ENCODE peak calls at places on chromosomes 16 and 17, in nine cellular contexts. W is heart left ventricle, Z is A549, B is AG04450, T is heart right ventricle, A is IMR-90, J is fibroblast of lung, V is NB4, F is breast epithelium. P is an unnamed sample.

GRCh38 chr17:57708401-57708800 is 36.7 kb downstream of the CCDC182 start:
- DNase-seq in W (no peak), Z (no peak), B (no peak), T (no peak), A (no peak), J (no peak), V (peak; percentile 64), F (no peak), P (no peak)

GRCh38 chr17:17063546-17064122 is 21.4 kb downstream of the MPRIP start:
- DNase-seq in W (peak; percentile 80), Z (no peak), B (no peak), T (peak; percentile 64), A (no peak), J (no peak), V (no peak), F (peak; percentile 53), P (no peak)

GRCh38 chr17:12022310-12022709 is 1.6 kb downstream of the MAP2K4 start:
- DNase-seq in W (no peak), Z (no peak), B (no peak), T (no peak), A (no peak), J (no peak), V (no peak), F (no peak), P (no peak)

GRCh38 chr17:77323413-77324171 is 182.8 kb downstream of the SEC14L1 start:
- DNase-seq in W (peak; percentile 75), Z (peak; percentile 77), B (no peak), T (peak; percentile 61), A (peak; percentile 52), J (peak; percentile 62), V (peak; percentile 49), F (peak; percentile 26), P (peak; percentile 57)

GRCh38 chr16:23952128-23953041 is 116.6 kb downstream of the PRKCB start:
- DNase-seq in W (no peak), Z (no peak), B (no peak), T (no peak), A (peak; percentile 21), J (peak; percentile 18), V (peak; percentile 91), F (no peak), P (no peak)

GRCh38 chr16:10206865-10207264 is 24.6 kb upstream of the GRIN2A start:
- DNase-seq in W (no peak), Z (no peak), B (no peak), T (no peak), A (no peak), J (no peak), V (no peak), F (no peak), P (no peak)

GRCh38 chr16:88379694-88380040 is 3.1 kb upstream of the ZNF469 start:
- DNase-seq in W (peak; percentile 28), Z (no peak), B (no peak), T (no peak), A (no peak), J (no peak), V (no peak), F (no peak), P (no peak)

GRCh38 chr16:66548868-66549267 is 1.1 kb downstream of the TK2 start:
- DNase-seq in W (no peak), Z (no peak), B (no peak), T (no peak), A (no peak), J (no peak), V (no peak), F (no peak), P (no peak)

GRCh38 chr17:17971431-17972125 is 622 bp downstream of the TOM1L2 start:
- DNase-seq in W (peak; percentile 77), Z (peak; percentile 25), B (no peak), T (peak; percentile 60), A (no peak), J (peak; percentile 47), V (no peak), F (peak; percentile 35), P (peak; percentile 46)

DNA sequence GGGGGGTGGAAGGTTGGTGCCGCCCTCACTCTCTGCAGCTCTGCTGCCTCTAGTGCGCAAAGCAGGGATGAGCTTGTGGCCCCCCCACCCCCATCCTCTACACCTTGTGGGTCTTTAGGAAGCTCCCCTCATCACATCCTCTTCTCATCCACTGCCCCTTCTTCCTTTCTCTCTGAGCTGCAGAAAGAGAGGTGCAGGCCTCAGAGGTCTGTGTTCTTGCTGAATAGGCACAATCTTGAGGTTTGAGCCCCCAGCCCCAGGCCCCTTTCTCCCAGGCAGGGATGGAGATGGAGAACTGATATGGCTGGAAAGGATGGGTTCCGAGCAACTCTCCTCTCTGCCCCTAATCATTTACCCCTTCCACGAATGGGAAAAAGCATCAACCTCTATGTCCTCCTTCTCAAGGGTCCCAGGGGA is 2.6 kb downstream of the CACNA1G start:
- DNase-seq in W (no peak), Z (no peak), B (no peak), T (no peak), A (no peak), J (no peak), V (no peak), F (no peak), P (no peak)
- TF ChIP-seq CTCF in W (no peak), Z (no peak), B (no peak), T (no peak), A (no peak), J (no peak), V (peak; percentile 4), F (no peak), P (no peak)

GRCh38 chr17:79793924-79794304 is 3.0 kb downstream of the CBX8 start:
- DNase-seq in W (peak; percentile 28), Z (peak; percentile 98), B (peak; percentile 42), T (no peak), A (no peak), J (peak; percentile 52), V (no peak), F (no peak), P (peak; percentile 72)
- H3K4me3 ChIP-seq in W (no peak overlapping the region), Z (peak overlapping the region; percentile 56), B (peak overlapping the region; percentile 59), T (no peak overlapping the region), A (peak overlapping the region; percentile 40), J (no peak overlapping the region), V (no peak overlapping the region), F (no peak overlapping the region), P (peak overlapping the region; percentile 55)

GRCh38 chr17:2869604-2870003 is 73.4 kb downstream of the RAP1GAP2 start:
- DNase-seq in W (no peak), Z (no peak), B (no peak), T (no peak), A (no peak), J (no peak), V (no peak), F (no peak), P (no peak)
- TF ChIP-seq CTCF in W (no peak), Z (no peak), B (no peak), T (no peak), A (no peak), J (no peak), V (no peak), F (no peak), P (no peak)

GRCh38 chr17:43645450-43645764 is 16.3 kb downstream of the MEOX1 start:
- DNase-seq in W (no peak), Z (no peak), B (no peak), T (no peak), A (no peak), J (no peak), V (no peak), F (no peak), P (no peak)
- H3K4me3 ChIP-seq in W (peak overlapping the region; percentile 42), Z (no peak overlapping the region), B (no peak overlapping the region), T (peak overlapping the region; percentile 44), A (no peak overlapping the region), J (no peak overlapping the region), V (no peak overlapping the region), F (peak overlapping the region; percentile 55), P (no peak overlapping the region)

GRCh38 chr16:16021988-16022682 is 72.7 kb downstream of the ABCC1 start:
- DNase-seq in W (peak; percentile 95), Z (peak; percentile 98), B (peak; percentile 86), T (peak; percentile 94), A (peak; percentile 97), J (peak; percentile 96), V (peak; percentile 76), F (peak; percentile 90), P (peak; percentile 97)
- TF ChIP-seq CTCF in W (no peak), Z (no peak), B (no peak), T (no peak), A (no peak), J (no peak), V (no peak), F (no peak), P (no peak)